ENCODE peak calls at places on chromosomes 3 and 15, in nine cellular contexts. Q, Z, C, L, T, P, J, E and S are unnamed samples.

GRCh38 chr3:59772416-59773408 is 722.9 kb upstream of the CFAP20DC start:
- DNase-seq in Z (no peak), T (no peak), C (peak), P (no peak), Q (peak), J (no peak), E (no peak), L (no peak), S (no peak)

GRCh38 chr15:64732156-64732860 is 43.1 kb downstream of the RBPMS2 start:
- DNase-seq in J (no peak), E (peak), Z (no peak), Q (no peak), P (no peak), L (no peak), C (no peak), T (no peak), S (no peak)

GRCh38 chr3:100023150-100023549 is 91.2 kb downstream of the FILIP1L start:
- DNase-seq in T (peak), Q (no peak), P (no peak), J (peak), L (no peak), C (no peak), E (no peak), Z (no peak), S (no peak)

GRCh38 chr3:58173670-58174472 is 36.9 kb downstream of the DNASE1L3 start:
- DNase-seq in J (peak), C (no peak), L (no peak), Z (no peak), T (peak), Q (peak), P (peak), E (peak), S (no peak)

GRCh38 chr15:83837946-83838571 is 184.1 kb downstream of the ADAMTSL3 start:
- DNase-seq in T (peak), L (no peak), Q (peak), P (peak), Z (no peak), E (peak), J (no peak), C (no peak), S (peak)

GRCh38 chr3:32840086-32840841 is 22.5 kb downstream of the TRIM71 start:
- DNase-seq in E (peak), C (no peak), L (no peak), T (no peak), J (no peak), P (no peak), Z (no peak), Q (no peak), S (no peak)

GRCh38 chr3:65597225-65597951 is 441.3 kb downstream of the MAGI1 start:
- DNase-seq in Q (no peak), T (peak), C (no peak), L (peak), J (peak), Z (no peak), P (no peak), E (peak), S (no peak)

GRCh38 chr3:189862385-189863023 is 231.3 kb downstream of the TP63 start:
- DNase-seq in Z (no peak), C (no peak), Q (no peak), T (no peak), E (no peak), L (no peak), P (no peak), J (peak), S (peak)

GRCh38 chr3:39781025-39781424 is 28.4 kb upstream of the MYRIP start:
- DNase-seq in J (no peak), L (no peak), Z (no peak), C (no peak), P (no peak), Q (no peak), T (no peak), E (no peak), S (no peak)

GRCh38 chr3:41073190-41073589 is 126.1 kb upstream of the CTNNB1 start:
- DNase-seq in Z (no peak), T (no peak), Q (no peak), C (no peak), E (no peak), P (no peak), L (no peak), J (no peak), S (peak)

GRCh38 chr3:169954142-169954756 is 12.4 kb upstream of the SEC62 start:
- DNase-seq in P (no peak), C (no peak), J (peak), Q (no peak), L (no peak), E (no peak), T (no peak), Z (no peak), S (no peak)

GRCh38 chr3:149820183-149820582 is 7.2 kb downstream of the RNF13 start:
- DNase-seq in J (peak), C (no peak), E (no peak), L (no peak), P (no peak), Q (no peak), Z (no peak), T (no peak), S (peak)

GRCh38 chr3:184236033-184236410 is 6.6 kb downstream of the VWA5B2 start:
- DNase-seq in J (no peak), P (no peak), L (no peak), Z (no peak), C (no peak), T (no peak), Q (no peak), E (peak), S (no peak)

GRCh38 chr3:118110196-118110595 is 924.5 kb downstream of the IGSF11 start:
- DNase-seq in C (no peak), Q (no peak), L (no peak), J (no peak), P (no peak), E (no peak), T (no peak), Z (no peak), S (no peak)

GRCh38 chr15:51724673-51725072 is 12.8 kb downstream of the LYSMD2 start:
- DNase-seq in J (no peak), P (no peak), Q (no peak), T (no peak), E (peak), C (no peak), L (no peak), Z (no peak), S (no peak)

GRCh38 chr3:184489457-184489856 is 72.1 kb upstream of the EPHB3 start:
- DNase-seq in T (no peak), C (no peak), J (no peak), Z (no peak), L (no peak), Q (no peak), E (no peak), P (no peak), S (no peak)

GRCh38 chr15:69161878-69162213 is 1.4 kb downstream of the GLCE start:
- DNase-seq in C (no peak), E (no peak), P (no peak), J (no peak), L (no peak), T (no peak), Z (no peak), Q (no peak), S (no peak)

GRCh38 chr15:65204236-65204930 is 6.9 kb downstream of the CILP start:
- DNase-seq in T (no peak), J (no peak), P (no peak), L (no peak), C (no peak), Z (no peak), Q (no peak), E (no peak), S (no peak)

GRCh38 chr15:91752081-91752810 is 101.3 kb upstream of the SLCO3A1 start:
- DNase-seq in E (no peak), J (no peak), C (no peak), Q (no peak), L (no peak), T (no peak), Z (no peak), P (no peak), S (no peak)